ENCODE peak calls at places on chromosomes 16 and 17, in five cellular contexts. N is Caki2; G is lung; Z is activated T-helper 1 cell treated with anti-CD3 and anti-CD28 coated beads, Interleukin-12 subunit alpha, Interleukin-12 subunit beta, Interleukin-2, Interleukin-4 antibody, amounts not matched to agents 30 ng/mL and 10 ng/mL and 1 ng/mL, durations not matched to agents 14 hours and 24 hours and 36 hours; F is stimulated activated CD8-positive, alpha-beta memory T cell treated with anti-CD3 and anti-CD28 coated beads, Interleukin-7, amount 100 ng/mL, for 1 hour. V is an unnamed sample.
A peak's percentile ranks its signal among the peaks of the same experiment; 100 is the strongest.

GRCh38 chr16:3783516-3783915 is 66.2 kb upstream of the TRAP1 start:
- DNase-seq in G (no peak), F (no peak), Z (no peak), N (no peak), V (no peak)

GRCh38 chr17:60065867-60066266 is 12.9 kb downstream of the HEATR6 start:
- DNase-seq in N (no peak), F (no peak), G (no peak), Z (no peak), V (no peak)

GRCh38 chr16:11329080-11329491 is 16.2 kb upstream of the RMI2 start:
- DNase-seq in N (peak; percentile 50), G (no peak), F (no peak), Z (no peak), V (no peak)

GRCh38 chr17:40561871-40562611 is 3.2 kb downstream of the CCR7 start:
- DNase-seq in G (no peak), F (no peak), Z (peak; percentile 67), N (no peak), V (peak; percentile 68)

GRCh38 chr17:69246726-69247375 is 18.2 kb upstream of the ABCA10 start:
- DNase-seq in G (no peak), F (no peak), Z (no peak), N (peak; percentile 18), V (no peak)

GRCh38 chr16:4679854-4680636 is 13.3 kb upstream of the NUDT16L1 start:
- DNase-seq in G (peak; percentile 88), N (no peak), Z (no peak), F (no peak), V (no peak)

GRCh38 chr17:45086865-45087495 is 25.9 kb downstream of the NMT1 start:
- DNase-seq in F (no peak), N (no peak), Z (no peak), G (no peak), V (no peak)

GRCh38 chr17:18179221-18179620 is 4.4 kb upstream of the ALKBH5 start:
- DNase-seq in G (no peak), Z (no peak), N (no peak), F (no peak), V (no peak)

GRCh38 chr16:27311449-27311831 is 2.3 kb upstream of the IL4R start:
- DNase-seq in G (no peak), N (no peak), F (no peak), Z (no peak), V (no peak)

GRCh38 chr17:36945959-36946725 is 2.6 kb upstream of the AATF start:
- DNase-seq in F (no peak), G (no peak), N (no peak), Z (no peak), V (no peak)

GRCh38 chr17:9343513-9343912 is 232.1 kb downstream of the STX8 start:
- DNase-seq in N (no peak), F (no peak), G (no peak), Z (no peak), V (no peak)

GRCh38 chr17:49387374-49388289 is 25.6 kb upstream of the ZNF652 start:
- DNase-seq in F (no peak), Z (no peak), N (no peak), G (no peak), V (no peak)

GRCh38 chr17:72388765-72389473 is 268.1 kb downstream of the SOX9 start:
- DNase-seq in G (no peak), Z (no peak), N (peak; percentile 64), F (no peak), V (no peak)

GRCh38 chr16:78375055-78375679 is 275.7 kb downstream of the WWOX start:
- DNase-seq in G (no peak), F (no peak), N (no peak), Z (no peak), V (no peak)

GRCh38 chr17:18230288-18231141 is 5.1 kb downstream of the LLGL1 start:
- DNase-seq in Z (no peak), N (no peak), G (no peak), F (no peak), V (no peak)

GRCh38 chr17:21372256-21372954 is 3.8 kb upstream of the KCNJ12 start:
- DNase-seq in N (no peak), F (no peak), Z (no peak), G (no peak), V (no peak)

GRCh38 chr17:16653367-16654041 is at the start of gene ZNF624:
- DNase-seq in F (peak; percentile 73), Z (peak; percentile 80), G (peak; percentile 95), N (peak; percentile 94), V (peak; percentile 82)

GRCh38 chr17:83191388-83192160 is 112.2 kb downstream of the METRNL start:
- DNase-seq in Z (no peak), F (no peak), N (no peak), G (peak; percentile 26), V (peak; percentile 1)

GRCh38 chr17:32297424-32297823 is 31.8 kb downstream of the RHBDL3 start:
- DNase-seq in F (no peak), G (no peak), N (no peak), Z (no peak), V (no peak)

GRCh38 chr17:79530361-79531105 is 80.3 kb downstream of the RBFOX3 start:
- DNase-seq in N (no peak), F (no peak), Z (no peak), G (no peak), V (no peak)

GRCh38 chr16:84062734-84063640 is 20.4 kb upstream of the SLC38A8 start:
- DNase-seq in F (no peak), N (peak; percentile 80), Z (peak; percentile 45), G (peak; percentile 80), V (peak; percentile 50)

GRCh38 chr16:66568355-66568754 is 2.1 kb downstream of the CMTM1 start:
- DNase-seq in F (no peak), N (no peak), Z (no peak), G (no peak), V (no peak)

GRCh38 chr17:77472837-77473214 is 332.1 kb downstream of the SEC14L1 start:
- DNase-seq in G (no peak), Z (no peak), F (no peak), N (no peak), V (no peak)

GRCh38 chr17:42761638-42762037 is 611 bp downstream of the RAMP2 start:
- DNase-seq in G (no peak), N (no peak), Z (no peak), F (no peak), V (no peak)

GRCh38 chr16:47424846-47425245 is 36.0 kb downstream of the ITFG1 start:
- DNase-seq in N (no peak), G (no peak), Z (no peak), F (no peak), V (no peak)

GRCh38 chr17:36714789-36715188 is 113.4 kb downstream of the MRM1 start:
- DNase-seq in G (no peak), F (no peak), Z (no peak), N (no peak), V (no peak)

GRCh38 chr17:39270923-39271322 is 45.2 kb upstream of the STAC2 start:
- DNase-seq in F (no peak), Z (no peak), N (peak; percentile 12), G (peak; percentile 32), V (no peak)